ENCODE peak calls at places on chromosomes 16 and 17, in five cellular contexts. One of them, this sample, is unnamed.

GRCh38 chr17:37833237-37833859 is 88.5 kb upstream of the HNF1B start:
- DNase-seq in activated CD4-positive, alpha-beta T cell treated with anti-CD3 and anti-CD28 coated beads, Interleukin-2, amount 50 U/mL, for 48 hours: peak
- DNase-seq in epithelial cell of proximal tubule: no peak
- DNase-seq in stomach: no peak
- DNase-seq in frontal cortex: no peak
- DNase-seq in this sample: no peak

GRCh38 chr17:76276461-76277299 is 11.5 kb downstream of the UBALD2 start:
- DNase-seq in frontal cortex: no peak
- DNase-seq in epithelial cell of proximal tubule: no peak
- DNase-seq in stomach: no peak
- DNase-seq in activated CD4-positive, alpha-beta T cell treated with anti-CD3 and anti-CD28 coated beads, Interleukin-2, amount 50 U/mL, for 48 hours: no peak
- DNase-seq in this sample: no peak

GRCh38 chr17:946510-947236 is 32.9 kb downstream of the NXN start:
- DNase-seq in frontal cortex: no peak
- DNase-seq in activated CD4-positive, alpha-beta T cell treated with anti-CD3 and anti-CD28 coated beads, Interleukin-2, amount 50 U/mL, for 48 hours: no peak
- DNase-seq in epithelial cell of proximal tubule: no peak
- DNase-seq in stomach: no peak
- DNase-seq in this sample: no peak

GRCh38 chr16:89987169-89987568 is 32.1 kb downstream of the DBNDD1 start:
- DNase-seq in stomach: no peak
- DNase-seq in frontal cortex: no peak
- DNase-seq in epithelial cell of proximal tubule: no peak
- DNase-seq in activated CD4-positive, alpha-beta T cell treated with anti-CD3 and anti-CD28 coated beads, Interleukin-2, amount 50 U/mL, for 48 hours: no peak
- DNase-seq in this sample: no peak

GRCh38 chr17:65103896-65104295 is 33.3 kb upstream of the RGS9 start:
- DNase-seq in frontal cortex: no peak
- DNase-seq in activated CD4-positive, alpha-beta T cell treated with anti-CD3 and anti-CD28 coated beads, Interleukin-2, amount 50 U/mL, for 48 hours: no peak
- DNase-seq in stomach: no peak
- DNase-seq in epithelial cell of proximal tubule: no peak
- DNase-seq in this sample: no peak

GRCh38 chr17:72113751-72114150 is 7.1 kb upstream of the SOX9 start:
- DNase-seq in frontal cortex: no peak
- DNase-seq in stomach: no peak
- DNase-seq in activated CD4-positive, alpha-beta T cell treated with anti-CD3 and anti-CD28 coated beads, Interleukin-2, amount 50 U/mL, for 48 hours: no peak
- DNase-seq in epithelial cell of proximal tubule: no peak
- DNase-seq in this sample: no peak

GRCh38 chr16:72990003-72990521 is 57.9 kb downstream of the ZFHX3 start:
- DNase-seq in epithelial cell of proximal tubule: no peak
- DNase-seq in stomach: peak
- DNase-seq in activated CD4-positive, alpha-beta T cell treated with anti-CD3 and anti-CD28 coated beads, Interleukin-2, amount 50 U/mL, for 48 hours: no peak
- DNase-seq in frontal cortex: no peak
- DNase-seq in this sample: peak

GRCh38 chr16:6286176-6286575 is 1046.5 kb upstream of the RBFOX1 start:
- DNase-seq in frontal cortex: no peak
- DNase-seq in stomach: no peak
- DNase-seq in activated CD4-positive, alpha-beta T cell treated with anti-CD3 and anti-CD28 coated beads, Interleukin-2, amount 50 U/mL, for 48 hours: no peak
- DNase-seq in epithelial cell of proximal tubule: no peak
- DNase-seq in this sample: no peak

GRCh38 chr17:44487170-44487569 is 16.0 kb downstream of the GPATCH8 start:
- DNase-seq in stomach: no peak
- DNase-seq in epithelial cell of proximal tubule: no peak
- DNase-seq in frontal cortex: no peak
- DNase-seq in activated CD4-positive, alpha-beta T cell treated with anti-CD3 and anti-CD28 coated beads, Interleukin-2, amount 50 U/mL, for 48 hours: no peak
- DNase-seq in this sample: no peak

This sample was measured in LNCaP clone FGC.